ENCODE peak calls at places on chromosomes 13 and 19, in four cellular contexts. H, Y, E and F are unnamed samples.

GRCh38 chr13:95100525-95101121 is 200.6 kb downstream of the ABCC4 start:
- DNase-seq in H (no peak), Y (peak), E (peak), F (no peak)

GRCh38 chr19:4972509-4973230 is 3.8 kb downstream of the KDM4B start:
- DNase-seq in H (no peak), Y (no peak), E (peak), F (no peak)

GRCh38 chr19:2332341-2333026 is 4.0 kb downstream of the SPPL2B start:
- DNase-seq in H (no peak), Y (peak), E (no peak), F (no peak)

GRCh38 chr13:107866666-107867623 is 348.4 kb downstream of the LIG4 start:
- DNase-seq in H (peak), Y (no peak), E (no peak), F (peak)

GRCh38 chr19:10095948-10096614 is 6.4 kb downstream of the ANGPTL6 start:
- DNase-seq in H (peak), Y (no peak), E (no peak), F (peak)

GRCh38 chr13:60397693-60398437 is 845 bp downstream of the TDRD3 start:
- DNase-seq in H (peak), Y (no peak), E (peak), F (peak)

GRCh38 chr13:113638173-113638746 is 19.7 kb downstream of the ATP4B start:
- DNase-seq in H (no peak), Y (no peak), E (no peak), F (no peak)

GRCh38 chr13:51266642-51267041 is 44.4 kb downstream of the FAM124A start:
- DNase-seq in H (no peak), Y (no peak), E (no peak), F (no peak)

GRCh38 chr19:802888-803561 is 5.8 kb downstream of the PTBP1 start:
- DNase-seq in H (no peak), Y (no peak), E (no peak), F (peak)
- TF ChIP-seq POLR2AphosphoS5 in H (no peak), Y (no peak), E (no peak), F (no peak)

GRCh38 chr19:17333611-17334413 is 843 bp downstream of the ANO8 start:
- DNase-seq in H (peak), Y (peak), E (no peak), F (peak)
- TF ChIP-seq JUNB in H (no peak), Y (peak), E (no peak), F (no peak)

GRCh38 chr19:53424968-53425597 is 6.7 kb upstream of the ZNF761 start:
- DNase-seq in H (peak), Y (peak), E (peak), F (peak)
- TF ChIP-seq POLR2AphosphoS5 in H (no peak), Y (no peak), E (no peak), F (no peak)

DNA sequence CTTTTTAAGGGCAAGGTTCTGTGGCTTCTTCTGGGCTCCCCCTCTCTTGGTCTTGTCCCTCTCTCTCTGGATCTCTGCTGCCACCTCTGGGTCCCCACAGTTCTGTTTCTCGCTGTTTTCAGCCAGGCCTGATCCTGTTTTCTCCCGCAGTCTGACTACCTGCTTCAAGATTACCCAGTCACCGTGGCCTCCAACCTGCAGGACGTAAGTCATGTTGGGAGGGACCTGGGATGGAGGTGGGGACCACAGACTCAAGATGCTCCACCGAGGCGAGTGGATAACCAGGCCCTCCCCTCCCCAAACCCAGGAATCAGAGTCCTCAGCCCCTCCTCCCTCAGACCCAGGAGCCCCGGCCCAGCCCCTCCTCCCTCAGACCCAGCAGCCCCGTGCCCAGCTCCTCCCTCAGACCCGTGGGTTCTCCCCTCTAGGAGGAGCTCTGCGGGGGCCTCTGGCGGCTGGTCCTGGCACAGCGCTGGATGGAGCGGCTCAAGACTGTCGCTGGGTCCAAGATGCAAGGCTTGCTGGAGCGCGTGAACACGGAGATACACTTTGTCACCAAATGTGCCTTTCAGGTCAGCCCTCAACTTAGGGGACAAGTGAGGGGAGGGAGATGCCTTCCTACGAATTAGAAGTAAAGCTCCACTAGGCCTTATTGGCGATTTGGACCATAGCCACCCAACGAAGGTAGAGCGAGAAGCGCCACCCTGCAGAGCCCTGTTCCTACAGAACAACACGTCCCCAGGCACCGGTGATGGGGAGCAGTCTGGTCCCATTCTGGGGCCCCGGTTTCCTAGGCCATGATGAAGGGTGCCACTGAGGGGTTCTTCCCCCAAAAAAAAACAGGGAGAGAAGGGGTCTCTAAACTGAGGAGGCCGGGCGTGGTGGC is 2.2 kb downstream of the FLT3LG start:
- DNase-seq in H (peak), Y (no peak), E (no peak), F (peak)
- TF ChIP-seq JUNB in H (no peak), Y (no peak), E (no peak), F (no peak)

GRCh38 chr13:24348797-24349515 is 39.6 kb downstream of the C1QTNF9 start:
- DNase-seq in H (no peak), Y (no peak), E (no peak), F (no peak)
- TF ChIP-seq POLR2AphosphoS5 in H (no peak), Y (no peak), E (no peak), F (no peak)

DNA sequence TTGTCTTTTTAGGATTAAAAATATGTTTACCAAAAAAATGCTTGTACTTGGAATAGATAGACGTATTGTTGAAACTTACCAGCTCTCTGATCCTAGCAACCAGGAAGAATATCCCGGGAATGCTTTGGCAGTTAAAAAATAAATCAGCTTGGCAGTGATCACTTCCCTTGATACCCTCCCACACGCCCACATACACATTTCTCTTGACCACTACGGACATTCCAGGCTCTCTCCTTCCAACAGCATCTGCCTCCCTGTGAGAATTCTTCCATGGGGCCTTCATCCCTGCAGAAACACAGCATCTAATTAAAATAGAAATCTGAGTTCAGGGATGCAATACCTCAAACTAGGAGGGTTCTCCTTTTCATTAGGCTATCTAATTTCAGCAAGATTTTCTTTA is 57.9 kb downstream of the THSD1 start:
- DNase-seq in H (no peak), Y (no peak), E (no peak), F (no peak)
- TF ChIP-seq JUNB in H (no peak), Y (no peak), E (no peak), F (no peak)

DNA sequence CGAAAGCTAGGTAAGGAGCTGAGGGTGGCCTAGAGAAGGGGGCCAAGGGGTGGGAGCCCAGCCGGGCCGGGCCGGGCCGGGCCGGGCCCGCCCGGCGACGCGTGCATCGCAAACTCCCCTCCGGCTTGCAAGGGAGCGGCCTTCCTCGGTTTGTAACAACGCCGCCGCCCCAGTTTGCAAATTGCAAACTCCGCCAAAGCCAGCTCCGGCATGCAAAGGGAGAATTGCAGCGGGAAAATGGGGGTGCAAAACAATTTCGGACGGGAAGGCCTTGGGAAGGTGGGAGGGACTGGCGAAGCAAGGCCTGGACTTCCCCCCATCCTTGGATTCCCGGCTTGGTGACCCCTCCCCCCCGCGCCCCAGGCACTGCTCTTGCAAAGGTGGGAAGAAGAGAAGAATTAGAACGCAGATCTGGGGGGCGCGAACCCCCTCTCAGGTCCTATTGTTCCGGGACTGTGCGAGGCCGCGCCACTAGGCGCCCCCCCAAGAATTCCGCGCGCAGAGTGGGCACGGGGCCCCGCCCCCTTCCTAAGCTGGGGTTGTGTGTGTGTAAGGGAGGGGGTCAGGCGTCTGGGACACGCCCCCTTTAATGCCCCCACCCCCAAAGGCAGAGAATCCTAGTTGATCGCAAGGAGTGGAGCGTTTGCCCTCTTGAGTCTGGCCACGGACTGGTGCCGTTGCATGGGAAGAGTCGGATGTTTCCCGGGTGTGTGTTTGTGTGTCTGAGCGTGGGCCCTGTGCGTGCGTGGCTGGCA is 926 bp downstream of the PRR12 start:
- DNase-seq in H (peak), Y (no peak), E (no peak), F (peak)
- TF ChIP-seq POLR2AphosphoS5 in H (no peak), Y (peak), E (no peak), F (peak)